ENCODE peak calls at places on chromosomes 16 and 17, in five cellular contexts. One of them, this sample, is unnamed.
A peak's percentile ranks its signal among the peaks of the same experiment; 100 is the strongest.

GRCh38 chr17:77852666-77853207 is 105.8 kb upstream of the TNRC6C start:
- DNase-seq in psoas muscle: peak; percentile 19
- DNase-seq in tibial nerve: no peak
- DNase-seq in lower lobe of right lung: no peak
- DNase-seq in pancreas: no peak
- DNase-seq in this sample: no peak

GRCh38 chr17:57086069-57086930 is 1.3 kb downstream of the AKAP1 start:
- DNase-seq in psoas muscle: peak; percentile 64
- DNase-seq in tibial nerve: no peak
- DNase-seq in lower lobe of right lung: peak; percentile 58
- DNase-seq in pancreas: peak; percentile 47
- DNase-seq in this sample: no peak

GRCh38 chr17:13885953-13886889 is 183.1 kb upstream of the COX10 start:
- DNase-seq in psoas muscle: no peak
- DNase-seq in tibial nerve: no peak
- DNase-seq in lower lobe of right lung: no peak
- DNase-seq in pancreas: no peak
- DNase-seq in this sample: no peak

GRCh38 chr16:80319181-80319580 is 221.6 kb upstream of the DYNLRB2 start:
- DNase-seq in psoas muscle: no peak
- DNase-seq in tibial nerve: no peak
- DNase-seq in lower lobe of right lung: no peak
- DNase-seq in pancreas: no peak
- DNase-seq in this sample: no peak

GRCh38 chr17:70521821-70522256 is 352.5 kb downstream of the KCNJ2 start:
- DNase-seq in psoas muscle: no peak
- DNase-seq in tibial nerve: peak; percentile 57
- DNase-seq in lower lobe of right lung: no peak
- DNase-seq in pancreas: peak; percentile 51
- DNase-seq in this sample: no peak

GRCh38 chr17:77231076-77231871 is 90.5 kb downstream of the SEC14L1 start:
- DNase-seq in psoas muscle: no peak
- DNase-seq in tibial nerve: no peak
- DNase-seq in lower lobe of right lung: peak; percentile 24
- DNase-seq in pancreas: no peak
- DNase-seq in this sample: no peak

GRCh38 chr17:62707425-62707739 is 79.9 kb downstream of the MRC2 start:
- DNase-seq in psoas muscle: no peak
- DNase-seq in tibial nerve: no peak
- DNase-seq in lower lobe of right lung: no peak
- DNase-seq in pancreas: no peak
- DNase-seq in this sample: peak; percentile 34

GRCh38 chr16:819336-819735 is 18.8 kb upstream of the GNG13 start:
- DNase-seq in psoas muscle: no peak
- DNase-seq in tibial nerve: no peak
- DNase-seq in lower lobe of right lung: no peak
- DNase-seq in pancreas: no peak
- DNase-seq in this sample: no peak

GRCh38 chr17:32461498-32461852 is 17.2 kb downstream of the PSMD11 start:
- DNase-seq in psoas muscle: no peak
- DNase-seq in tibial nerve: no peak
- DNase-seq in lower lobe of right lung: no peak
- DNase-seq in pancreas: no peak
- DNase-seq in this sample: no peak

GRCh38 chr17:53736516-53737274 is 86.0 kb upstream of the KIF2B start:
- DNase-seq in psoas muscle: no peak
- DNase-seq in tibial nerve: no peak
- DNase-seq in lower lobe of right lung: no peak
- DNase-seq in pancreas: no peak
- DNase-seq in this sample: no peak

GRCh38 chr16:2532494-2533141 is 1.4 kb upstream of the CEMP1 start:
- DNase-seq in psoas muscle: peak; percentile 78
- DNase-seq in tibial nerve: peak; percentile 71
- DNase-seq in lower lobe of right lung: peak; percentile 91
- DNase-seq in pancreas: peak; percentile 83
- DNase-seq in this sample: peak; percentile 85

GRCh38 chr16:1613240-1613639 is 1.1 kb downstream of the CRAMP1 start:
- DNase-seq in psoas muscle: no peak
- DNase-seq in tibial nerve: no peak
- DNase-seq in lower lobe of right lung: no peak
- DNase-seq in pancreas: no peak
- DNase-seq in this sample: no peak

GRCh38 chr16:23039118-23039517 is 110.1 kb downstream of the USP31 start:
- DNase-seq in psoas muscle: no peak
- DNase-seq in tibial nerve: no peak
- DNase-seq in lower lobe of right lung: no peak
- DNase-seq in pancreas: no peak
- DNase-seq in this sample: no peak

GRCh38 chr17:73156887-73157870 is 7.6 kb upstream of the SSTR2 start:
- DNase-seq in psoas muscle: no peak
- DNase-seq in tibial nerve: no peak
- DNase-seq in lower lobe of right lung: no peak
- DNase-seq in pancreas: no peak
- DNase-seq in this sample: no peak

GRCh38 chr17:79801156-79802038 is 4.5 kb upstream of the CBX8 start:
- DNase-seq in psoas muscle: no peak
- DNase-seq in tibial nerve: no peak
- DNase-seq in lower lobe of right lung: no peak
- DNase-seq in pancreas: peak; percentile 48
- DNase-seq in this sample: no peak

GRCh38 chr17:74212262-74212912 is 984 bp upstream of the TTYH2 start:
- DNase-seq in psoas muscle: peak; percentile 68
- DNase-seq in tibial nerve: no peak
- DNase-seq in lower lobe of right lung: peak; percentile 61
- DNase-seq in pancreas: peak; percentile 41
- DNase-seq in this sample: no peak
- H3K4me1 ChIP-seq in psoas muscle: peaks cover 51% of the 10 kb centered on the region
- H3K4me1 ChIP-seq in tibial nerve: peaks cover 31% of the 10 kb centered on the region
- H3K4me1 ChIP-seq in lower lobe of right lung: peaks cover 47% of the 10 kb centered on the region
- H3K4me1 ChIP-seq in pancreas: no peaks in the 10 kb centered on the region
- H3K4me1 ChIP-seq in this sample: peaks cover 23% of the 10 kb centered on the region

DNA sequence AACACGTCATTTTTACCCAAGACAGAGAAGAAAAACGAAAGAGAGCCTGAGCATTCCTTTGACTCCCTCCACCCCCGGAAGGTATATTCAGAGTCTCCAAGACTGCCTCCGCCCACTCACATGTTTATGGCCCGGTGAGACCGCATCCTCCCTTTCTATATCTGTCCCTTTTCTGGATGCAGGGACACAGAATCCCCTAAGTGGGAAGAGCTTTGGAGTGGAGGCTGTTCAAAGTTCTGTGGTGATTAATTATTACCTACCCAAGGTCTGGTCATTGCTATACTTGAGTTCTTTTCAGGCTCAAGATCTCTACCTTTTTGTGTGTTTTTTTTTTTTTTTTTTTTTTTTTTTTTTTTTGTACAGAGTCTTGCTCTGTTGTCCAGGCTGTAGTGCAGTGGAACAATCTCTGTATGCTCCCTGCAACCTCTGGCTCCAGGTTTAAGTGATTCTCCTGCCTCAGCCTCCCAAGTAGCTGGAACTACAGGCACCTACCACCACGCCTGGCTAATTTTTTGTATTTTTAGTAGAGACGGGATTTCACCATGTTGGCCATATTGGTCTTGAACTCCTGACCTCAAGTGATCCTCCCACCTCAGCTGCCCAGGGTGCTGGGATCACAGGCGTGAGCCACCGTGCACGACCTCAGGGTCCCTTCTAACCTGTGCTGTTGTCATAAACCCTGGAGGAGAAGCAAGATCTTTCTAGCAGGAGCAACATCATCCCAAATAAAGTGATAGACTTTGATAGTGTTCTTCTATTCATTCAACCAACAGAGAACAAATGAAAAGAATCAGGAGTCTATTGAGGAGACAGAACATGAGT is 407.1 kb downstream of the WWOX start:
- DNase-seq in psoas muscle: no peak
- DNase-seq in tibial nerve: no peak
- DNase-seq in lower lobe of right lung: no peak
- DNase-seq in pancreas: no peak
- DNase-seq in this sample: no peak
- H3K27ac ChIP-seq in psoas muscle: peak overlapping the region; percentile 77
- H3K27ac ChIP-seq in tibial nerve: peak overlapping the region; percentile 81
- H3K27ac ChIP-seq in lower lobe of right lung: peak overlapping the region; percentile 31
- H3K27ac ChIP-seq in pancreas: no peak overlapping the region
- H3K27ac ChIP-seq in this sample: peak overlapping the region; percentile 61

GRCh38 chr17:38401459-38401858 is 26.8 kb upstream of the ARHGAP23 start:
- DNase-seq in psoas muscle: no peak
- DNase-seq in tibial nerve: no peak
- DNase-seq in lower lobe of right lung: no peak
- DNase-seq in pancreas: no peak
- DNase-seq in this sample: no peak

GRCh38 chr17:38404174-38404943 is 23.9 kb upstream of the ARHGAP23 start:
- DNase-seq in psoas muscle: no peak
- DNase-seq in tibial nerve: no peak
- DNase-seq in lower lobe of right lung: no peak
- DNase-seq in pancreas: no peak
- DNase-seq in this sample: no peak

GRCh38 chr17:38400286-38400685 is 28.0 kb upstream of the ARHGAP23 start:
- DNase-seq in psoas muscle: no peak
- DNase-seq in tibial nerve: no peak
- DNase-seq in lower lobe of right lung: no peak
- DNase-seq in pancreas: no peak
- DNase-seq in this sample: no peak

GRCh38 chr17:38403491-38403890 is 24.8 kb upstream of the ARHGAP23 start:
- DNase-seq in psoas muscle: no peak
- DNase-seq in tibial nerve: no peak
- DNase-seq in lower lobe of right lung: no peak
- DNase-seq in pancreas: no peak
- DNase-seq in this sample: no peak

GRCh38 chr17:38402897-38403296 is 25.4 kb upstream of the ARHGAP23 start:
- DNase-seq in psoas muscle: no peak
- DNase-seq in tibial nerve: no peak
- DNase-seq in lower lobe of right lung: no peak
- DNase-seq in pancreas: no peak
- DNase-seq in this sample: no peak
- TF ChIP-seq CTCF in psoas muscle: no peak
- TF ChIP-seq CTCF in tibial nerve: no peak
- TF ChIP-seq CTCF in lower lobe of right lung: no peak
- TF ChIP-seq CTCF in pancreas: no peak
- TF ChIP-seq CTCF in this sample: no peak

DNA sequence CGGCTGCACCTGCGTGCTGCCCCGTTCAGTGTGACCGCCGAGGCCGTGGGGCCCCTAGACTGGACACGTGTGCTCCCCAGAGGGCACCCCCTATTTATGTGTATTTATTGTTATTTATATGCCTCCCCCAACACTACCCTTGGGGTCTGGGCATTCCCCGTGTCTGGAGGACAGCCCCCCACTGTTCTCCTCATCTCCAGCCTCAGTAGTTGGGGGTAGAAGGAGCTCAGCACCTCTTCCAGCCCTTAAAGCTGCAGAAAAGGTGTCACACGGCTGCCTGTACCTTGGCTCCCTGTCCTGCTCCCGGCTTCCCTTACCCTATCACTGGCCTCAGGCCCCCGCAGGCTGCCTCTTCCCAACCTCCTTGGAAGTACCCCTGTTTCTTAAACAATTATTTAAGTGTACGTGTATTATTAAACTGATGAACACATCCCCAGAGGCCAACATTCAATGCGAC is 1.7 kb downstream of the IL17C start:
- DNase-seq in psoas muscle: no peak
- DNase-seq in tibial nerve: no peak
- DNase-seq in lower lobe of right lung: no peak
- DNase-seq in pancreas: no peak
- DNase-seq in this sample: no peak
- H3K4me1 ChIP-seq in psoas muscle: no peaks in the 10 kb centered on the region
- H3K4me1 ChIP-seq in tibial nerve: no peaks in the 10 kb centered on the region
- H3K4me1 ChIP-seq in lower lobe of right lung: peaks cover 21% of the 10 kb centered on the region
- H3K4me1 ChIP-seq in pancreas: no peaks in the 10 kb centered on the region
- H3K4me1 ChIP-seq in this sample: no peaks in the 10 kb centered on the region

GRCh38 chr17:7018331-7018964 is 4.4 kb upstream of the BCL6B start:
- DNase-seq in psoas muscle: peak; percentile 87
- DNase-seq in tibial nerve: peak; percentile 52
- DNase-seq in lower lobe of right lung: no peak
- DNase-seq in pancreas: no peak
- DNase-seq in this sample: no peak

GRCh38 chr17:7019406-7019805 is 3.4 kb upstream of the BCL6B start:
- DNase-seq in psoas muscle: no peak
- DNase-seq in tibial nerve: no peak
- DNase-seq in lower lobe of right lung: no peak
- DNase-seq in pancreas: no peak
- DNase-seq in this sample: no peak

GRCh38 chr17:7017827-7018200 is 5.0 kb upstream of the BCL6B start:
- DNase-seq in psoas muscle: no peak
- DNase-seq in tibial nerve: no peak
- DNase-seq in lower lobe of right lung: no peak
- DNase-seq in pancreas: no peak
- DNase-seq in this sample: peak; percentile 63

GRCh38 chr17:7020894-7021664 is 1.8 kb upstream of the BCL6B start:
- DNase-seq in psoas muscle: no peak
- DNase-seq in tibial nerve: no peak
- DNase-seq in lower lobe of right lung: no peak
- DNase-seq in pancreas: no peak
- DNase-seq in this sample: no peak

GRCh38 chr17:7019839-7020519 is 2.9 kb upstream of the BCL6B start:
- DNase-seq in psoas muscle: peak; percentile 77
- DNase-seq in tibial nerve: no peak
- DNase-seq in lower lobe of right lung: peak; percentile 66
- DNase-seq in pancreas: peak; percentile 68
- DNase-seq in this sample: peak; percentile 73
- H3K27ac ChIP-seq in psoas muscle: peak overlapping the region; percentile 80
- H3K27ac ChIP-seq in tibial nerve: peak overlapping the region; percentile 98
- H3K27ac ChIP-seq in lower lobe of right lung: peak overlapping the region; percentile 85
- H3K27ac ChIP-seq in pancreas: peak overlapping the region; percentile 59
- H3K27ac ChIP-seq in this sample: peak overlapping the region; percentile 98

GRCh38 chr17:15213381-15214087 is 51.6 kb downstream of the PMP22 start:
- DNase-seq in psoas muscle: no peak
- DNase-seq in tibial nerve: no peak
- DNase-seq in lower lobe of right lung: no peak
- DNase-seq in pancreas: no peak
- DNase-seq in this sample: no peak

GRCh38 chr17:15210247-15210646 is 54.9 kb downstream of the PMP22 start:
- DNase-seq in psoas muscle: no peak
- DNase-seq in tibial nerve: no peak
- DNase-seq in lower lobe of right lung: no peak
- DNase-seq in pancreas: no peak
- DNase-seq in this sample: no peak
- TF ChIP-seq CTCF in psoas muscle: no peak
- TF ChIP-seq CTCF in tibial nerve: no peak
- TF ChIP-seq CTCF in lower lobe of right lung: no peak
- TF ChIP-seq CTCF in pancreas: no peak
- TF ChIP-seq CTCF in this sample: no peak

GRCh38 chr16:57825298-57826039 is 23.2 kb upstream of the KIFC3 start:
- DNase-seq in psoas muscle: no peak
- DNase-seq in tibial nerve: no peak
- DNase-seq in lower lobe of right lung: no peak
- DNase-seq in pancreas: no peak
- DNase-seq in this sample: no peak
- H3K4me1 ChIP-seq in psoas muscle: peaks cover 26% of the 10 kb centered on the region
- H3K4me1 ChIP-seq in tibial nerve: no peaks in the 10 kb centered on the region
- H3K4me1 ChIP-seq in lower lobe of right lung: peaks cover 24% of the 10 kb centered on the region
- H3K4me1 ChIP-seq in pancreas: peaks cover 29% of the 10 kb centered on the region
- H3K4me1 ChIP-seq in this sample: peaks cover 4% of the 10 kb centered on the region

GRCh38 chr16:74575175-74575804 is 31.6 kb downstream of the GLG1 start:
- DNase-seq in psoas muscle: no peak
- DNase-seq in tibial nerve: no peak
- DNase-seq in lower lobe of right lung: no peak
- DNase-seq in pancreas: no peak
- DNase-seq in this sample: no peak
- H3K27ac ChIP-seq in psoas muscle: peak overlapping the region; percentile 75
- H3K27ac ChIP-seq in tibial nerve: no peak overlapping the region
- H3K27ac ChIP-seq in lower lobe of right lung: no peak overlapping the region
- H3K27ac ChIP-seq in pancreas: no peak overlapping the region
- H3K27ac ChIP-seq in this sample: no peak overlapping the region

This sample was measured in ascending aorta.